ENCODE peak calls at places on chromosomes 16 and 17, in six cellular contexts. C, G, M, W, S and B are unnamed samples.

GRCh38 chr16:24975428-24975889 is 39.7 kb downstream of the ARHGAP17 start:
- DNase-seq in C (no peak), G (no peak), M (no peak), W (no peak), S (no peak), B (no peak)

GRCh38 chr16:77624085-77624484 is 98.2 kb upstream of the NUDT7 start:
- DNase-seq in C (no peak), G (no peak), M (no peak), W (no peak), S (no peak), B (no peak)

GRCh38 chr17:67365762-67366192 is 600 bp downstream of the PSMD12 start:
- DNase-seq in C (no peak), G (no peak), M (no peak), W (peak), S (no peak), B (no peak)

GRCh38 chr16:73546351-73546845 is 498.5 kb upstream of the ZFHX3 start:
- DNase-seq in C (no peak), G (no peak), M (no peak), W (no peak), S (no peak), B (no peak)

GRCh38 chr17:20143740-20144139 is 134.6 kb downstream of the SPECC1 start:
- DNase-seq in C (no peak), G (no peak), M (no peak), W (no peak), S (no peak), B (no peak)

GRCh38 chr16:89187337-89188063 is 12.8 kb downstream of the SLC22A31 start:
- DNase-seq in C (no peak), G (no peak), M (no peak), W (peak), S (no peak), B (no peak)

GRCh38 chr16:53528797-53529196 is 25.8 kb upstream of the AKTIP start:
- DNase-seq in C (no peak), G (no peak), M (no peak), W (no peak), S (no peak), B (no peak)

GRCh38 chr17:52477824-52478614 is 319.5 kb upstream of the CA10 start:
- DNase-seq in C (no peak), G (no peak), M (no peak), W (no peak), S (no peak), B (no peak)

GRCh38 chr17:50107790-50108414 is 12.8 kb downstream of the PDK2 start:
- DNase-seq in C (no peak), G (no peak), M (no peak), W (peak), S (no peak), B (no peak)

DNA sequence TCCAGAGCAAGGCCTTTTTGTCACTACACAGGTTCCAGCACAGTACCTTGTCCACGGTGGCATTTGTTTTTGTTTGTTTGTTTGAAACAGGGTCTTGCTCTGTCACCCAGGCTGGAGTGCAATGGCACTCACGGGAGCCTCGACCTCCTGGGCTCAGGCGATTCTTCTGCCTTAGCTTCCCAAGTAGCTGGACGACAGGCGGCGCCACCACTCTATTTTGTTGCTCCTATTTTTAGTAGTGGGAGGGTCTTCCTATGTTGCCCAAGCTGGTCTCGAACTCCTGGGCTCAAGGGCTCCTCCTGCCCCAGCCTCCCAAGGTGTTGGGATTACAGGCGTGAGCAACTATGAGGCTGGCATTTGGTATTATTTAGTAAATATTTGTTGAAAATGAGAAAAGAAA is 10.3 kb downstream of the MRC2 start:
- DNase-seq in C (no peak), G (no peak), M (no peak), W (no peak), S (no peak), B (no peak)
- TF ChIP-seq CTCF in C (no peak), G (no peak), M (no peak), W (no peak), S (no peak), B (no peak)

GRCh38 chr16:81832801-81833547 is 53.9 kb downstream of the PLCG2 start:
- DNase-seq in C (no peak), G (no peak), M (no peak), W (no peak), S (no peak), B (no peak)
- H3K4me3 ChIP-seq in C (no peak), G (no peak), M (no peak), W (no peak), S (no peak), B (no peak)

GRCh38 chr17:28416703-28417311 is 10.8 kb upstream of the SLC46A1 start:
- DNase-seq in C (no peak), G (no peak), M (peak), W (peak), S (no peak), B (peak)
- TF ChIP-seq CTCF in C (no peak), G (no peak), M (peak), W (peak), S (no peak), B (peak)

GRCh38 chr17:40177275-40177874 is at the start of gene RAPGEFL1:
- DNase-seq in C (no peak), G (peak), M (peak), W (peak), S (peak), B (no peak)
- H3K4me3 ChIP-seq in C (peak), G (peak), M (peak), W (peak), S (peak), B (peak)